ENCODE peak calls at places on chromosome 11, in five cellular contexts. L is SK-N-SH, O is GM12878, U is K562, E is HepG2. S is an unnamed sample.

GRCh38 chr11:32069361-32070058 is 21.4 kb upstream of the RCN1 start:
- DNase-seq in L (no peak), O (no peak), U (no peak), E (no peak), S (no peak)

GRCh38 chr11:8689726-8690255 is 7.2 kb downstream of the RPL27A start:
- DNase-seq in L (no peak), O (no peak), U (no peak), E (no peak), S (no peak)

GRCh38 chr11:62324738-62325556 is 12.3 kb upstream of the ASRGL1 start:
- DNase-seq in L (peak), O (no peak), U (peak), E (peak), S (peak)

GRCh38 chr11:45993438-45994064 is 71.1 kb downstream of the LARGE2 start:
- DNase-seq in L (no peak), O (no peak), U (peak), E (no peak), S (no peak)

GRCh38 chr11:77392842-77393241 is 81.1 kb downstream of the PAK1 start:
- DNase-seq in L (no peak), O (no peak), U (no peak), E (no peak), S (no peak)

GRCh38 chr11:125517116-125517804 is 21.2 kb upstream of the FEZ1 start:
- DNase-seq in L (peak), O (no peak), U (peak), E (no peak), S (no peak)

GRCh38 chr11:30392221-30392784 is 69.4 kb downstream of the ARL14EP start:
- DNase-seq in L (no peak), O (no peak), U (no peak), E (no peak), S (no peak)

GRCh38 chr11:108620958-108621772 is 27.6 kb upstream of the EXPH5 start:
- DNase-seq in L (no peak), O (peak), U (no peak), E (no peak), S (no peak)

GRCh38 chr11:843818-844692 is 1.4 kb downstream of the TSPAN4 start:
- DNase-seq in L (no peak), O (no peak), U (peak), E (peak), S (no peak)

GRCh38 chr11:44030276-44030932 is 17.4 kb upstream of the ACCSL start:
- DNase-seq in L (no peak), O (no peak), U (no peak), E (no peak), S (no peak)

GRCh38 chr11:120128392-120129172 is 9.3 kb downstream of the TRIM29 start:
- DNase-seq in L (no peak), O (no peak), U (no peak), E (peak), S (no peak)

GRCh38 chr11:17638311-17638710 is 81.1 kb upstream of the MYOD1 start:
- DNase-seq in L (no peak), O (no peak), U (no peak), E (no peak), S (no peak)

GRCh38 chr11:17014321-17014773 is at the start of gene PLEKHA7:
- DNase-seq in L (peak), O (no peak), U (no peak), E (peak), S (no peak)

GRCh38 chr11:47186937-47187681 is 875 bp upstream of the PACSIN3 start:
- DNase-seq in L (peak), O (no peak), U (peak), E (peak), S (peak)

GRCh38 chr11:12693485-12694181 is 19.4 kb downstream of the TEAD1 start:
- DNase-seq in L (peak), O (no peak), U (no peak), E (peak), S (no peak)

GRCh38 chr11:1369371-1370005 is 20.2 kb upstream of the BRSK2 start:
- DNase-seq in L (peak), O (no peak), U (no peak), E (no peak), S (no peak)

GRCh38 chr11:82547163-82547560 is 186.5 kb downstream of the FAM181B start:
- DNase-seq in L (no peak), O (no peak), U (no peak), E (no peak), S (peak)

GRCh38 chr11:70745936-70746335 is 347.6 kb downstream of the CTTN start:
- DNase-seq in L (no peak), O (no peak), U (no peak), E (no peak), S (no peak)

GRCh38 chr11:12430912-12431311 is 53.5 kb downstream of the PARVA start:
- DNase-seq in L (no peak), O (no peak), U (no peak), E (peak), S (no peak)

GRCh38 chr11:111539426-111540113 is 950 bp upstream of the LAYN start:
- DNase-seq in L (no peak), O (no peak), U (no peak), E (no peak), S (no peak)
- H3K27ac ChIP-seq in L (peak), O (no peak), U (no peak), E (no peak), S (no peak)

GRCh38 chr11:64233913-64234839 is at the start of gene VEGFB:
- DNase-seq in L (peak), O (no peak), U (peak), E (no peak), S (no peak)
- TF ChIP-seq GABPA in L (no peak), O (no peak), U (no peak), E (no peak), S (no peak)

DNA sequence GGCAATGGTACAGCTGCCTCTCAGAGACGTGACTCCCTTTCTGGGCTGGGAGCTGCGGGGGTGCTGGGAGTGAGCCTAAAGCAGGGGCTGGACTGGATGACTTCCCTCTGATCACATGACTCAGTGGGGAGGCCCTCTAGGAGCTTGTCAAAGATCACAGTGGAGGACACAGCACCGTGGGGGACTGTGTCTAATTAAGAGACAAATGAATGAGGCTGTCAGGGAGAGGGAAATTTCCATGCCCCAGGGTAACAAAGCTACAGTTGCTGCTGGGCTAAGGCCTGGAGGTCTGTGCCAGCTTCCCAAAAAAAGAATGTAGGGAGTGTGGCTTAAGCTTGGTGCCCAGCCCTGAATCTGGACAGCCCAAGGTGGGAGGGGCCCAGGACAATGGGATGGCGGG is 262.8 kb upstream of the PLET1 start:
- DNase-seq in L (peak), O (no peak), U (no peak), E (no peak), S (no peak)
- TF ChIP-seq REST in L (no peak), O (no peak), U (no peak), E (no peak), S (no peak)

GRCh38 chr11:67239795-67240574 is 26.3 kb upstream of the GRK2 start:
- DNase-seq in L (peak), O (peak), U (peak), E (peak), S (peak)

GRCh38 chr11:67242548-67242947 is 23.7 kb upstream of the GRK2 start:
- DNase-seq in L (no peak), O (no peak), U (no peak), E (no peak), S (no peak)

GRCh38 chr11:67238894-67239794 is 27.1 kb upstream of the GRK2 start:
- DNase-seq in L (no peak), O (no peak), U (no peak), E (no peak), S (no peak)

GRCh38 chr11:67237574-67237973 is 28.7 kb upstream of the GRK2 start:
- DNase-seq in L (no peak), O (no peak), U (no peak), E (no peak), S (no peak)

GRCh38 chr11:67240575-67241389 is 25.5 kb upstream of the GRK2 start:
- DNase-seq in L (peak), O (peak), U (peak), E (peak), S (peak)
- H3K27ac ChIP-seq in L (peak), O (peak), U (peak), E (peak), S (peak)

DNA sequence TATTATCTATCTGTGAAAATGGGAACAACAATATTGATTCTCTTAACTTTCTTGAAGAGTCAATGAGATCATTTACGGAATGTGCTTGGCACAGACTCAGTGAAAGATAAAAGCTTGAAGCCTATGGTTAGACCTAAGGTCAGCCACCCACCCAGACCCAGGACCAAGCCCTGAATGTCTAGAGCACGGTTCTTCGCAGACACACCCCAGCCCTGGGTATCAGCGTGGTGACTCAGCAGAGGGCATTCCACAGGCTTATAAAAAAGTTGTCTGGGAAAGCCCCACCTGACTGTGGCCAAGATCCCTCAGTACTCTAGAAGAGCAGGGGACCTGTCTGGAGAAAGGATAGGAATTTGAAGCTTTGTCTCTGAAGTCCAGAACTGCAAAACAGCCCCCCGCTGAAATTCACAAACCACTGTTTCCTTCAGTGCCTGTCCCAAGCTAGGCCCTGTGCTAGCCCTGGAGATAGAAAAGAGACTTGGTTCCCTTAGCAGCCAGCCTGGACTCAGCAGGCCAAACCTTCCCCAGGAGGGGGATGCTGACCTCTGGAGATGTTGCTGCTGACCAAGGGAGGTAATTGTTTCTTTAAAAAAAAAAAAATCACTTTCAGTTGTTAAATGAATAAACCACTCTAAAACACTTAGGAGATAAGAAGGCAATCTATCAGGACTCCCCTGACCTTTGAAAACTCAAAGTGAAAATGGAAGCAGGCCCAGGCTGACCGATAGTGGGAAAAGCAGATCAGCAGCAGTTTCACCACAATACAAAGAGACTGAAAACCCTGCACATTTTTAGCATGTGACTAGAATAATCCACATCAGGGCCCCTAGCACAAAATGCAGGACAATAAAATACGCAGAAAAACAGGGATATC is 114.0 kb downstream of the ABTB2 start:
- DNase-seq in L (no peak), O (peak), U (no peak), E (no peak), S (no peak)
- TF ChIP-seq GABPA in L (no peak), O (peak), U (no peak), E (no peak), S (no peak)

GRCh38 chr11:113998574-113998973 is 23.7 kb downstream of the HTR3A start:
- DNase-seq in L (no peak), O (no peak), U (no peak), E (no peak), S (no peak)
- TF ChIP-seq REST in L (no peak), O (no peak), U (no peak), E (no peak), S (no peak)

DNA sequence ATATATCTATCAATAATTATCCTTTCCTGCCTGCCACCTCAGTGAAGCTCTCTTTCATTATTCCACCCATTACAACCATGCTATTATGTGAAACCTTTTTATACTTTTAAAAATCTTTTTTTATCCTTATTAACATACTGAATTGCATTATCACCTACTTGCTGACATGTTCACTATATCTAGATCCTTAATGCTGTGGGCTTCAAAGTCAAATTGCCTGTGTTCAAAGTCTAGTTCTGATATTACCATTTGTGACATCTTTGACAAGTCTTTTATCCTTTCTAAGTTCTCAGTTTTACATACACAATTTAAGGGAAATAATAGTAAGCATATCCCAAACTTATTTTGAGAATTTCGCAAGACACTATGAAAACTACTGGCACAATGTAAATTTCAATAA is 2239.4 kb downstream of the LRRC4C start:
- DNase-seq in L (no peak), O (no peak), U (no peak), E (no peak), S (no peak)
- H3K27ac ChIP-seq in L (no peak), O (no peak), U (no peak), E (no peak), S (no peak)